ENCODE peak calls at places on chromosomes 16 and 17, in eight cellular contexts. One of them, this sample, is unnamed. For H3K4me1, the result is how much of the 10 kb centered on the place peaks cover.

GRCh38 chr16:48158296-48158695 is 2.5 kb upstream of the ABCC12 start:
- DNase-seq in suprapubic skin: no peak
- DNase-seq in tibial nerve: no peak
- DNase-seq in A549: peak
- DNase-seq in neural progenitor cell: no peak
- DNase-seq in left lung: no peak
- DNase-seq in foreskin keratinocyte: peak
- DNase-seq in cardiac muscle cell: no peak
- DNase-seq in this sample: no peak

GRCh38 chr16:35734728-35735402 is 2275.5 kb downstream of the TP53TG3F start:
- DNase-seq in cardiac muscle cell: no peak
- DNase-seq in tibial nerve: no peak
- DNase-seq in suprapubic skin: peak
- DNase-seq in A549: no peak
- DNase-seq in foreskin keratinocyte: no peak
- DNase-seq in neural progenitor cell: no peak
- DNase-seq in left lung: no peak
- DNase-seq in this sample: no peak

GRCh38 chr16:11106726-11107125 is 149.3 kb downstream of the SOCS1 start:
- DNase-seq in foreskin keratinocyte: no peak
- DNase-seq in cardiac muscle cell: no peak
- DNase-seq in neural progenitor cell: no peak
- DNase-seq in A549: no peak
- DNase-seq in suprapubic skin: no peak
- DNase-seq in left lung: no peak
- DNase-seq in tibial nerve: no peak
- DNase-seq in this sample: no peak

GRCh38 chr17:77311371-77311981 is 170.7 kb downstream of the SEC14L1 start:
- DNase-seq in cardiac muscle cell: no peak
- DNase-seq in left lung: no peak
- DNase-seq in tibial nerve: no peak
- DNase-seq in foreskin keratinocyte: no peak
- DNase-seq in A549: no peak
- DNase-seq in neural progenitor cell: no peak
- DNase-seq in suprapubic skin: no peak
- DNase-seq in this sample: no peak

GRCh38 chr16:50763211-50763610 is 21.3 kb downstream of the CYLD start:
- DNase-seq in tibial nerve: no peak
- DNase-seq in suprapubic skin: no peak
- DNase-seq in left lung: no peak
- DNase-seq in A549: no peak
- DNase-seq in cardiac muscle cell: no peak
- DNase-seq in foreskin keratinocyte: peak
- DNase-seq in neural progenitor cell: no peak
- DNase-seq in this sample: no peak

GRCh38 chr17:21094298-21094704 is 32.5 kb upstream of the DHRS7B start:
- DNase-seq in foreskin keratinocyte: no peak
- DNase-seq in suprapubic skin: no peak
- DNase-seq in neural progenitor cell: no peak
- DNase-seq in cardiac muscle cell: no peak
- DNase-seq in A549: peak
- DNase-seq in tibial nerve: no peak
- DNase-seq in left lung: no peak
- DNase-seq in this sample: no peak

GRCh38 chr16:47940466-47940865 is 215.3 kb downstream of the ABCC12 start:
- DNase-seq in suprapubic skin: no peak
- DNase-seq in foreskin keratinocyte: no peak
- DNase-seq in tibial nerve: no peak
- DNase-seq in A549: no peak
- DNase-seq in cardiac muscle cell: no peak
- DNase-seq in left lung: no peak
- DNase-seq in neural progenitor cell: no peak
- DNase-seq in this sample: no peak

GRCh38 chr16:75108792-75109731 is 7.5 kb downstream of the LDHD start:
- DNase-seq in A549: peak
- DNase-seq in left lung: peak
- DNase-seq in neural progenitor cell: no peak
- DNase-seq in suprapubic skin: no peak
- DNase-seq in cardiac muscle cell: no peak
- DNase-seq in foreskin keratinocyte: peak
- DNase-seq in tibial nerve: peak
- DNase-seq in this sample: peak

GRCh38 chr17:7704601-7705268 is at the start of gene EFNB3:
- DNase-seq in cardiac muscle cell: peak
- DNase-seq in A549: peak
- DNase-seq in suprapubic skin: no peak
- DNase-seq in neural progenitor cell: peak
- DNase-seq in tibial nerve: no peak
- DNase-seq in left lung: no peak
- DNase-seq in foreskin keratinocyte: peak
- DNase-seq in this sample: no peak

GRCh38 chr17:38879878-38880727 is 10.2 kb downstream of the LASP1 start:
- DNase-seq in tibial nerve: peak
- DNase-seq in A549: peak
- DNase-seq in cardiac muscle cell: peak
- DNase-seq in suprapubic skin: no peak
- DNase-seq in foreskin keratinocyte: peak
- DNase-seq in left lung: no peak
- DNase-seq in neural progenitor cell: peak
- DNase-seq in this sample: no peak

GRCh38 chr17:78291944-78292910 is 60.8 kb downstream of the TMEM235 start:
- DNase-seq in neural progenitor cell: no peak
- DNase-seq in tibial nerve: no peak
- DNase-seq in cardiac muscle cell: no peak
- DNase-seq in foreskin keratinocyte: no peak
- DNase-seq in left lung: no peak
- DNase-seq in suprapubic skin: no peak
- DNase-seq in A549: no peak
- DNase-seq in this sample: no peak

GRCh38 chr17:9021985-9022552 is 759 bp downstream of the NTN1 start:
- DNase-seq in foreskin keratinocyte: peak
- DNase-seq in left lung: no peak
- DNase-seq in neural progenitor cell: peak
- DNase-seq in tibial nerve: no peak
- DNase-seq in A549: no peak
- DNase-seq in cardiac muscle cell: peak
- DNase-seq in suprapubic skin: peak
- DNase-seq in this sample: peak

GRCh38 chr17:20234266-20234665 is 225.1 kb downstream of the SPECC1 start:
- DNase-seq in tibial nerve: no peak
- DNase-seq in suprapubic skin: no peak
- DNase-seq in left lung: no peak
- DNase-seq in neural progenitor cell: no peak
- DNase-seq in A549: no peak
- DNase-seq in cardiac muscle cell: no peak
- DNase-seq in foreskin keratinocyte: no peak
- DNase-seq in this sample: no peak

GRCh38 chr16:67428146-67428731 is 2.7 kb upstream of the HSD11B2 start:
- DNase-seq in A549: peak
- DNase-seq in cardiac muscle cell: peak
- DNase-seq in left lung: peak
- DNase-seq in neural progenitor cell: peak
- DNase-seq in tibial nerve: peak
- DNase-seq in suprapubic skin: no peak
- DNase-seq in foreskin keratinocyte: peak
- DNase-seq in this sample: peak

GRCh38 chr17:4903051-4903818 is at the start of gene CHRNE:
- DNase-seq in tibial nerve: peak
- DNase-seq in suprapubic skin: peak
- DNase-seq in A549: peak
- DNase-seq in neural progenitor cell: peak
- DNase-seq in foreskin keratinocyte: peak
- DNase-seq in left lung: peak
- DNase-seq in cardiac muscle cell: peak
- DNase-seq in this sample: peak

GRCh38 chr16:17467923-17468540 is 2.7 kb downstream of the XYLT1 start:
- DNase-seq in suprapubic skin: peak
- DNase-seq in neural progenitor cell: peak
- DNase-seq in tibial nerve: peak
- DNase-seq in cardiac muscle cell: peak
- DNase-seq in left lung: peak
- DNase-seq in foreskin keratinocyte: peak
- DNase-seq in A549: peak
- DNase-seq in this sample: peak

GRCh38 chr17:69314246-69315030 is 12.5 kb downstream of the ABCA5 start:
- DNase-seq in neural progenitor cell: peak
- DNase-seq in cardiac muscle cell: no peak
- DNase-seq in left lung: no peak
- DNase-seq in suprapubic skin: no peak
- DNase-seq in A549: no peak
- DNase-seq in foreskin keratinocyte: no peak
- DNase-seq in tibial nerve: no peak
- DNase-seq in this sample: no peak

GRCh38 chr17:78210111-78210510 is 3.9 kb upstream of the BIRC5 start:
- DNase-seq in tibial nerve: no peak
- DNase-seq in neural progenitor cell: no peak
- DNase-seq in left lung: no peak
- DNase-seq in suprapubic skin: no peak
- DNase-seq in cardiac muscle cell: no peak
- DNase-seq in foreskin keratinocyte: no peak
- DNase-seq in A549: no peak
- DNase-seq in this sample: no peak

GRCh38 chr17:35578195-35578928 is at the start of gene PEX12:
- DNase-seq in neural progenitor cell: peak
- DNase-seq in suprapubic skin: peak
- DNase-seq in tibial nerve: peak
- DNase-seq in left lung: peak
- DNase-seq in cardiac muscle cell: peak
- DNase-seq in foreskin keratinocyte: peak
- DNase-seq in A549: peak
- DNase-seq in this sample: peak

GRCh38 chr17:77959926-77960521 is 1.5 kb downstream of the TNRC6C start:
- DNase-seq in neural progenitor cell: peak
- DNase-seq in A549: no peak
- DNase-seq in suprapubic skin: no peak
- DNase-seq in tibial nerve: no peak
- DNase-seq in foreskin keratinocyte: no peak
- DNase-seq in left lung: no peak
- DNase-seq in cardiac muscle cell: peak
- DNase-seq in this sample: no peak

DNA sequence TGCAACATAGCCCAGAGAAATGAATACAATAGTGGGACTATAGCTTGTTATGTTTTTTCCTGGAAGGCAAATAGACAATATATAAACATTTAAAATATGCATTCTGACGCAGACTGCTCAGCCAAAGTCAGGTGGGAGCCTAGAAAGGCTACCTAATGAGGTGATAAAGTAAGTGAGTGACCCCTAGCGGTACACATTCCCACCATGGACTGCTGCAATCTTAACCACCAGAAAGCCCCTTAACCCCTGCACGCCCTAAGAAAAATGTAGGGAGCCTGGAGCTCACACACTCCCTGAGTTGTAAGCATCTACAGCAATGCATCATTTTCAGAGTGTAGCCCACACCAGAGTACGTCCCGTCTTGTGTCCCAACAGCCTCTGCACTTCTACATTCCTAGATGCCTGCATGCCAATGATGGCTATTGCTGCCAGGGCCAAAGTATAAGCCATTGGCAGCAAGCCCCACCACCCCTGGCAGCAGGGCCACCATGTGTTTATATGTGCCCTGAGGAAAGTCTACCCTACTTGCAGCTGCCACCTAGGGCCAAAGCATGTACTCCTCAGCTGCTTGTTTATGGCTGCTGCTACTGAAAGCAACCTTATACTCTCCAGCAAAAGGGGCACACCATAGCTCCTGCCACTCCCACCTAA is 127.6 kb downstream of the KIF2B start:
- DNase-seq in left lung: no peak
- DNase-seq in suprapubic skin: no peak
- DNase-seq in neural progenitor cell: peak
- DNase-seq in cardiac muscle cell: peak
- DNase-seq in foreskin keratinocyte: no peak
- DNase-seq in A549: peak
- DNase-seq in tibial nerve: no peak
- DNase-seq in this sample: no peak
- TF ChIP-seq CTCF in left lung: no peak
- TF ChIP-seq CTCF in suprapubic skin: no peak
- TF ChIP-seq CTCF in neural progenitor cell: peak
- TF ChIP-seq CTCF in cardiac muscle cell: no peak
- TF ChIP-seq CTCF in foreskin keratinocyte: peak
- TF ChIP-seq CTCF in A549: no peak
- TF ChIP-seq CTCF in tibial nerve: no peak
- TF ChIP-seq CTCF in this sample: no peak

DNA sequence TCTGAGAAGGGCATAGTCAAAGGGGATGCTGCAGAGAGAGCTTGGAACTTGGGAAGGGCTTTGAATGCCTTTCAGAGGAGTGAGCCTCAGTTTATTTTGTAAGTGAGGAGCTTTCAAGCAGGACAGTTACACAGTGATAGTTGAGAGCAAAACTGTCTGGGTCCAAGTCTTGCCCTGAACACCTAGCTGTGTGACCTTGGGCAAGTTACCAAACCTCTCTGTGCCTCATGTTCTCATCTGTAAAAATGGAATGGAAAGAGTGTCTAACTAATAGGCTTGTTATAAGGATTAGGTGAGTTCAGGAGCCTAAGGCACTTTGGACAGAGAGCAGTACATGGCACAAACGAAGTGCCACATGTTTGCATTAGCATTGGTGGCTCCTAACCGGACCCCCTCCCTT is 27.0 kb upstream of the TAC4 start:
- DNase-seq in cardiac muscle cell: no peak
- DNase-seq in foreskin keratinocyte: no peak
- DNase-seq in left lung: no peak
- DNase-seq in neural progenitor cell: no peak
- DNase-seq in A549: no peak
- DNase-seq in suprapubic skin: no peak
- DNase-seq in tibial nerve: no peak
- DNase-seq in this sample: no peak
- H3K4me1 ChIP-seq in cardiac muscle cell: under half
- H3K4me1 ChIP-seq in foreskin keratinocyte: under half
- H3K4me1 ChIP-seq in left lung: under half
- H3K4me1 ChIP-seq in neural progenitor cell: under half
- H3K4me1 ChIP-seq in A549: under half
- H3K4me1 ChIP-seq in suprapubic skin: under half
- H3K4me1 ChIP-seq in tibial nerve: under half
- H3K4me1 ChIP-seq in this sample: under half

GRCh38 chr16:49424961-49425360 is 51.4 kb downstream of the C16orf78 start:
- DNase-seq in cardiac muscle cell: no peak
- DNase-seq in A549: no peak
- DNase-seq in suprapubic skin: no peak
- DNase-seq in neural progenitor cell: no peak
- DNase-seq in tibial nerve: no peak
- DNase-seq in left lung: no peak
- DNase-seq in foreskin keratinocyte: no peak
- DNase-seq in this sample: no peak
- H3K27ac ChIP-seq in cardiac muscle cell: no peak
- H3K27ac ChIP-seq in A549: no peak
- H3K27ac ChIP-seq in suprapubic skin: no peak
- H3K27ac ChIP-seq in neural progenitor cell: no peak
- H3K27ac ChIP-seq in tibial nerve: no peak
- H3K27ac ChIP-seq in left lung: no peak
- H3K27ac ChIP-seq in foreskin keratinocyte: no peak
- H3K27ac ChIP-seq in this sample: no peak

DNA sequence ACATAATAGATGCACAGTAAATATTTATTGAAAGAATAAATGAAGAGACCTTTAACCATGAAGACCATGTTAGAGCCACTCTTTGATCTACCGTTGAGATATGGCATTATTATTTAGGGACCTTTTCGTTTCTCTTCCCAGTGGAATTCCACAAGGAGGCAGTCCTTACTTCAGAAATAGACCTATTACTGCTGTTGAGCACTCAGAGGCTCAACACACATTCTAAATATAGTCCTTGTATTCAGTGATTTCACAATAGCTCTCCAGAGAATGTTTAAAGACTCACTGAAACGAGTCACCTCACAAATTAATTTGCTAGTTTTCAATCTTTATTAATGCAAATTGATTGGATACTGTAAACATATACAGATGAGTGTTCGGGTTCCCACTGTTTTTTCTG is 603.8 kb downstream of the CDH8 start:
- DNase-seq in neural progenitor cell: peak
- DNase-seq in cardiac muscle cell: peak
- DNase-seq in foreskin keratinocyte: no peak
- DNase-seq in A549: no peak
- DNase-seq in left lung: no peak
- DNase-seq in suprapubic skin: no peak
- DNase-seq in tibial nerve: no peak
- DNase-seq in this sample: no peak
- TF ChIP-seq CTCF in neural progenitor cell: peak
- TF ChIP-seq CTCF in cardiac muscle cell: no peak
- TF ChIP-seq CTCF in foreskin keratinocyte: no peak
- TF ChIP-seq CTCF in A549: no peak
- TF ChIP-seq CTCF in left lung: no peak
- TF ChIP-seq CTCF in suprapubic skin: no peak
- TF ChIP-seq CTCF in tibial nerve: no peak
- TF ChIP-seq CTCF in this sample: peak